ENCODE peak calls at places on chromosomes 12 and 14, in four cellular contexts. One of them, this sample, is unnamed.

GRCh38 chr12:69900720-69901131 is 75.7 kb downstream of the MYRFL start:
- DNase-seq in MCF 10A: peak; percentile 92
- DNase-seq in D721Med: peak; percentile 18
- DNase-seq in activated gamma-delta T cell: no peak
- DNase-seq in this sample: peak; percentile 41

GRCh38 chr12:96456265-96456974 is 33.0 kb upstream of the CFAP54 start:
- DNase-seq in MCF 10A: no peak
- DNase-seq in D721Med: no peak
- DNase-seq in activated gamma-delta T cell: no peak
- DNase-seq in this sample: no peak

GRCh38 chr14:104799239-104799599 is 1.7 kb upstream of the ZBTB42 start:
- DNase-seq in MCF 10A: no peak
- DNase-seq in D721Med: no peak
- DNase-seq in activated gamma-delta T cell: no peak
- DNase-seq in this sample: no peak

GRCh38 chr14:55743551-55743950 is 163.5 kb downstream of the KTN1 start:
- DNase-seq in MCF 10A: no peak
- DNase-seq in D721Med: no peak
- DNase-seq in activated gamma-delta T cell: no peak
- DNase-seq in this sample: no peak

GRCh38 chr14:70735043-70735442 is 74.3 kb downstream of the MAP3K9 start:
- DNase-seq in MCF 10A: no peak
- DNase-seq in D721Med: no peak
- DNase-seq in activated gamma-delta T cell: no peak
- DNase-seq in this sample: no peak

GRCh38 chr12:5497329-5498058 is 65.6 kb downstream of the NTF3 start:
- DNase-seq in MCF 10A: no peak
- DNase-seq in D721Med: no peak
- DNase-seq in activated gamma-delta T cell: no peak
- DNase-seq in this sample: no peak

GRCh38 chr12:2383276-2384028 is 330.7 kb downstream of the CACNA1C start:
- DNase-seq in MCF 10A: no peak
- DNase-seq in D721Med: no peak
- DNase-seq in activated gamma-delta T cell: no peak
- DNase-seq in this sample: no peak

GRCh38 chr12:93434305-93434704 is 7.4 kb downstream of the UBE2N start:
- DNase-seq in MCF 10A: no peak
- DNase-seq in D721Med: no peak
- DNase-seq in activated gamma-delta T cell: no peak
- DNase-seq in this sample: no peak

GRCh38 chr14:61542848-61543790 is 152.2 kb upstream of the HIF1A start:
- DNase-seq in MCF 10A: no peak
- DNase-seq in D721Med: no peak
- DNase-seq in activated gamma-delta T cell: no peak
- DNase-seq in this sample: no peak

GRCh38 chr14:64646103-64646502 is 58.1 kb upstream of the PLEKHG3 start:
- DNase-seq in MCF 10A: peak; percentile 60
- DNase-seq in D721Med: no peak
- DNase-seq in activated gamma-delta T cell: no peak
- DNase-seq in this sample: no peak

GRCh38 chr12:57242329-57242690 is 8.7 kb downstream of the STAC3 start:
- DNase-seq in MCF 10A: no peak
- DNase-seq in D721Med: no peak
- DNase-seq in activated gamma-delta T cell: no peak
- DNase-seq in this sample: no peak

GRCh38 chr14:21087294-21088091 is 11.0 kb downstream of the ZNF219 start:
- DNase-seq in MCF 10A: peak; percentile 57
- DNase-seq in D721Med: peak; percentile 31
- DNase-seq in activated gamma-delta T cell: no peak
- DNase-seq in this sample: peak; percentile 78

GRCh38 chr14:55847766-55848165 is 267.8 kb downstream of the KTN1 start:
- DNase-seq in MCF 10A: no peak
- DNase-seq in D721Med: no peak
- DNase-seq in activated gamma-delta T cell: no peak
- DNase-seq in this sample: no peak

GRCh38 chr14:96272777-96273471 is 16.9 kb downstream of the BDKRB1 start:
- DNase-seq in MCF 10A: peak; percentile 36
- DNase-seq in D721Med: no peak
- DNase-seq in activated gamma-delta T cell: no peak
- DNase-seq in this sample: no peak

GRCh38 chr12:243381-243780 is 19.3 kb downstream of the SLC6A13 start:
- DNase-seq in MCF 10A: no peak
- DNase-seq in D721Med: no peak
- DNase-seq in activated gamma-delta T cell: no peak
- DNase-seq in this sample: no peak

GRCh38 chr12:116492703-116493324 is 66.4 kb upstream of the MAP1LC3B2 start:
- DNase-seq in MCF 10A: peak; percentile 82
- DNase-seq in D721Med: no peak
- DNase-seq in activated gamma-delta T cell: no peak
- DNase-seq in this sample: no peak

GRCh38 chr14:99481745-99482099 is 513 bp downstream of the CCNK start:
- DNase-seq in MCF 10A: peak; percentile 24
- DNase-seq in D721Med: no peak
- DNase-seq in activated gamma-delta T cell: no peak
- DNase-seq in this sample: no peak

GRCh38 chr14:51533160-51533559 is 118.5 kb upstream of the FRMD6 start:
- DNase-seq in MCF 10A: peak; percentile 79
- DNase-seq in D721Med: no peak
- DNase-seq in activated gamma-delta T cell: no peak
- DNase-seq in this sample: no peak

GRCh38 chr12:108664338-108665258 is 30.9 kb upstream of the SELPLG start:
- DNase-seq in MCF 10A: peak; percentile 96
- DNase-seq in D721Med: no peak
- DNase-seq in activated gamma-delta T cell: no peak
- DNase-seq in this sample: peak; percentile 75

GRCh38 chr14:68386950-68387779 is 405.7 kb downstream of the ZFP36L1 start:
- DNase-seq in MCF 10A: no peak
- DNase-seq in D721Med: no peak
- DNase-seq in activated gamma-delta T cell: no peak
- DNase-seq in this sample: no peak

GRCh38 chr12:24661657-24662096 is 287.2 kb downstream of the BCAT1 start:
- DNase-seq in MCF 10A: peak; percentile 94
- DNase-seq in D721Med: no peak
- DNase-seq in activated gamma-delta T cell: no peak
- DNase-seq in this sample: no peak

GRCh38 chr12:127455347-127456265 is 811.4 kb upstream of the TMEM132C start:
- DNase-seq in MCF 10A: no peak
- DNase-seq in D721Med: no peak
- DNase-seq in activated gamma-delta T cell: peak; percentile 13
- DNase-seq in this sample: no peak